ENCODE peak calls at places on chromosomes 11 and 22, in eight cellular contexts. K is ovary, A is AG04450, F is LNCaP clone FGC, Q is fibroblast of pulmonary artery, S is brain microvascular endothelial cell, V is lower leg skin, L is DND-41. O is an unnamed sample.

GRCh38 chr11:68683086-68683951 is 1.0 kb upstream of the GAL start:
- DNase-seq in F (no peak), A (no peak), L (no peak), K (no peak), S (no peak), Q (no peak), V (peak; percentile 69), O (no peak)

GRCh38 chr11:93444671-93445073 is 98.5 kb downstream of the SMCO4 start:
- DNase-seq in Q (peak; percentile 42), V (no peak), L (peak; percentile 14), S (peak; percentile 10), K (no peak), F (no peak), A (no peak), O (no peak)

GRCh38 chr11:5891216-5891800 is 1.7 kb upstream of the OR52E5 start:
- DNase-seq in K (no peak), S (no peak), Q (peak; percentile 29), F (no peak), A (no peak), V (no peak), L (no peak), O (peak; percentile 4)

GRCh38 chr11:68471360-68472340 is 11.1 kb downstream of the PPP6R3 start:
- DNase-seq in A (no peak), L (peak; percentile 78), F (no peak), K (no peak), V (no peak), Q (peak; percentile 91), S (peak; percentile 89), O (no peak)

GRCh38 chr22:23800297-23801237 is 13.8 kb downstream of the SMARCB1 start:
- DNase-seq in K (no peak), V (no peak), A (no peak), S (no peak), F (no peak), Q (no peak), L (no peak), O (no peak)

GRCh38 chr11:7600205-7600775 is 73.0 kb downstream of the CYB5R2 start:
- DNase-seq in S (peak; percentile 53), V (peak; percentile 93), F (no peak), A (peak; percentile 42), Q (peak; percentile 96), L (no peak), K (no peak), O (peak; percentile 91)

GRCh38 chr11:24391165-24391564 is 105.7 kb upstream of the LUZP2 start:
- DNase-seq in F (no peak), K (no peak), A (peak; percentile 37), L (no peak), Q (peak; percentile 69), S (peak; percentile 59), V (no peak), O (no peak)

GRCh38 chr11:74929431-74930363 is 19.2 kb downstream of the XRRA1 start:
- DNase-seq in S (peak; percentile 92), L (peak; percentile 70), Q (peak; percentile 96), V (no peak), F (peak; percentile 82), A (peak; percentile 87), K (peak; percentile 67), O (peak; percentile 88)

GRCh38 chr11:128328955-128329551 is 258.3 kb downstream of the ETS1 start:
- DNase-seq in K (no peak), F (no peak), L (no peak), Q (peak; percentile 90), V (no peak), S (no peak), A (no peak), O (no peak)

GRCh38 chr22:37234736-37235711 is 9.0 kb downstream of the RAC2 start:
- DNase-seq in L (no peak), Q (no peak), V (no peak), A (no peak), K (no peak), F (no peak), S (no peak), O (no peak)

GRCh38 chr11:24617856-24618255 is 121.0 kb downstream of the LUZP2 start:
- DNase-seq in A (no peak), Q (no peak), L (no peak), F (no peak), S (no peak), K (no peak), V (no peak), O (no peak)

GRCh38 chr22:42439821-42440674 is 7.8 kb upstream of the NFAM1 start:
- DNase-seq in A (no peak), F (no peak), K (no peak), V (no peak), L (no peak), S (peak; percentile 9), Q (peak; percentile 31), O (no peak)

GRCh38 chr22:43228330-43228729 is 41.4 kb upstream of the TTLL12 start:
- DNase-seq in F (no peak), L (peak; percentile 35), V (no peak), A (no peak), S (peak; percentile 25), Q (peak; percentile 35), K (no peak), O (peak; percentile 55)

GRCh38 chr11:91804057-91804456 is 420.6 kb upstream of the FAT3 start:
- DNase-seq in L (no peak), V (no peak), A (no peak), K (no peak), Q (peak; percentile 1), S (peak; percentile 27), F (no peak), O (no peak)

GRCh38 chr11:74179234-74180126 is 8.4 kb downstream of the PPME1 start:
- DNase-seq in K (no peak), V (no peak), L (no peak), A (no peak), S (no peak), F (no peak), Q (no peak), O (peak; percentile 16)

GRCh38 chr22:21098099-21098671 is 52.4 kb downstream of the LRRC74B start:
- DNase-seq in S (no peak), L (no peak), V (no peak), Q (peak; percentile 14), A (no peak), K (no peak), F (no peak), O (no peak)

GRCh38 chr11:33116535-33116934 is 44.7 kb downstream of the CSTF3 start:
- DNase-seq in K (no peak), Q (peak; percentile 6), V (no peak), A (no peak), L (no peak), S (no peak), F (no peak), O (no peak)

GRCh38 chr11:17021550-17021949 is 7.3 kb upstream of the PLEKHA7 start:
- DNase-seq in K (no peak), A (no peak), F (no peak), Q (no peak), L (no peak), S (no peak), V (no peak), O (peak; percentile 54)

GRCh38 chr11:12131943-12132789 is 21.8 kb downstream of the MICAL2 start:
- DNase-seq in F (no peak), L (no peak), Q (no peak), S (no peak), K (no peak), A (no peak), V (no peak), O (no peak)

GRCh38 chr11:116225236-116225635 is 547.6 kb downstream of the BUD13 start:
- DNase-seq in K (no peak), F (no peak), V (no peak), S (no peak), A (no peak), L (no peak), Q (no peak), O (no peak)

GRCh38 chr11:26993965-26994446 is at the start of gene FIBIN:
- DNase-seq in S (peak; percentile 54), A (no peak), L (no peak), Q (peak; percentile 83), V (peak; percentile 87), F (no peak), K (peak; percentile 45), O (peak; percentile 85)

GRCh38 chr22:49936973-49937757 is 18.7 kb downstream of the CRELD2 start:
- DNase-seq in F (no peak), S (no peak), K (no peak), Q (no peak), L (no peak), A (no peak), V (no peak), O (no peak)

GRCh38 chr11:32531528-32531927 is 52.1 kb upstream of the EIF3M start:
- DNase-seq in K (no peak), S (no peak), A (no peak), Q (peak; percentile 67), V (no peak), L (no peak), F (no peak), O (no peak)

GRCh38 chr11:130653838-130654601 is 205.6 kb downstream of the ADAMTS15 start:
- DNase-seq in S (no peak), F (peak; percentile 85), Q (peak; percentile 82), L (no peak), V (peak; percentile 93), K (peak; percentile 43), A (no peak), O (peak; percentile 76)

GRCh38 chr11:57791321-57792059 is 29.9 kb downstream of the CTNND1 start:
- DNase-seq in Q (no peak), L (no peak), K (no peak), S (no peak), V (no peak), F (no peak), A (no peak), O (no peak)
- H3K4me3 ChIP-seq in Q (no peak overlapping the region), L (no peak overlapping the region), K (no peak overlapping the region), S (no peak overlapping the region), V (no peak overlapping the region), F (no peak overlapping the region), A (no peak overlapping the region), O (no peak overlapping the region)

DNA sequence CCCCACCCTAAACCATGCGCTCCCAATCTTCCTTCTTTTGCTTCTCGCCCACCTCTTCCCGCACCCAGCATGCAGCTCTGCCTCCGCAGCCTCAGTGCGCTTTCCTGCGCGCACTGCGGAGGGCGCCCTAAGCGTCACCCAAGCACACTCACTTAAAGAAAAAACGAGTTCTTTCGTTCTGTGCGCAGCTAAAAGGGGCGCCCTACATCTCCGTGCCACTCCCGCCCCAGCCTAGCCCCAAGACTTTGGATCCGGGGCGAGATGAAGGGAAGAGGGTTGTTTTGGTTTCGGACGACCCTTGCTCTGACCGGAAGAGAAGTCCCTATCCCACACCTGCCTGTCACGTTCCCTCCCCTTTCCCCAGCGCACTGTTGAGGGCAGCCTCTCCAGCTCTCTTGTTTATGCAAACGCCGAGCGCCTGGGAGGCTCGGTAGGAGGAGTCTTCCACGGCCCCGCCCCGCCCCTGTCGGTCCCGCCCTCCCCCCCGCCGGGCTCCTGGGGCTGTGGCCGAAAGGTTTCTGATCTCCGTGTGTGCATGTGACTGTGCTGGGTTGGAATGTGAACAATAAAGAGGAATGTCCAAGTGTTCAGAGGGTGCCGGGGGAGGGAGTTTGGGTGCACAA is 5.3 kb downstream of the VSIG2 start:
- DNase-seq in K (no peak), A (peak; percentile 27), L (no peak), F (peak; percentile 67), S (peak; percentile 78), Q (peak; percentile 57), V (peak; percentile 95), O (peak; percentile 86)
- TF ChIP-seq CTCF in K (no peak), A (peak; percentile 63), L (no peak), F (peak; percentile 86), S (peak; percentile 77), Q (peak; percentile 28), V (no peak), O (peak; percentile 63)

GRCh38 chr11:134994431-134994830 is 582.4 kb upstream of the B3GAT1 start:
- DNase-seq in V (no peak), K (no peak), L (no peak), A (no peak), F (no peak), S (no peak), Q (no peak), O (no peak)
- H3K4me3 ChIP-seq in V (no peak overlapping the region), K (no peak overlapping the region), L (no peak overlapping the region), A (no peak overlapping the region), F (no peak overlapping the region), S (no peak overlapping the region), Q (no peak overlapping the region), O (no peak overlapping the region)

GRCh38 chr11:124277809-124278208 is 21.6 kb downstream of the OR8G5 start:
- DNase-seq in A (no peak), L (no peak), S (no peak), Q (peak; percentile 16), F (no peak), V (no peak), K (no peak), O (no peak)
- TF ChIP-seq CTCF in A (no peak), L (no peak), S (peak; percentile 33), Q (peak; percentile 6), F (peak; percentile 16), V (no peak), K (no peak), O (no peak)

O was measured in foreskin fibroblast.